ENCODE peak calls at places on chromosome 20, in nine cellular contexts. One of them, this sample, is unnamed.

GRCh38 chr20:43430265-43430664 is 27.4 kb upstream of the SRSF6 start:
- DNase-seq in NB4: no peak
- DNase-seq in small intestine: no peak
- DNase-seq in NCI-H1092: no peak
- DNase-seq in T47D: no peak
- DNase-seq in Right ventricle myocardium inferior: no peak
- DNase-seq in activated T-cell treated with anti-CD3 and anti-CD28 coated beads, Interleukin-2, amount 50 U/mL, for 72 hours: no peak
- DNase-seq in GM23338: peak; percentile 33
- DNase-seq in HTR-8/SVneo: no peak
- DNase-seq in this sample: no peak

GRCh38 chr20:539848-540247 is 3.7 kb downstream of the CSNK2A1 start:
- DNase-seq in NB4: no peak
- DNase-seq in small intestine: peak; percentile 63
- DNase-seq in NCI-H1092: no peak
- DNase-seq in T47D: no peak
- DNase-seq in Right ventricle myocardium inferior: no peak
- DNase-seq in activated T-cell treated with anti-CD3 and anti-CD28 coated beads, Interleukin-2, amount 50 U/mL, for 72 hours: no peak
- DNase-seq in GM23338: peak; percentile 63
- DNase-seq in HTR-8/SVneo: peak; percentile 24
- DNase-seq in this sample: peak; percentile 60

GRCh38 chr20:46173652-46174468 is 55.7 kb downstream of the CD40 start:
- DNase-seq in NB4: no peak
- DNase-seq in small intestine: no peak
- DNase-seq in NCI-H1092: no peak
- DNase-seq in T47D: no peak
- DNase-seq in Right ventricle myocardium inferior: no peak
- DNase-seq in activated T-cell treated with anti-CD3 and anti-CD28 coated beads, Interleukin-2, amount 50 U/mL, for 72 hours: no peak
- DNase-seq in GM23338: peak; percentile 72
- DNase-seq in HTR-8/SVneo: no peak
- DNase-seq in this sample: no peak

GRCh38 chr20:5788385-5788895 is 38.2 kb downstream of the SHLD1 start:
- DNase-seq in NB4: peak; percentile 92
- DNase-seq in small intestine: peak; percentile 88
- DNase-seq in NCI-H1092: peak; percentile 84
- DNase-seq in T47D: peak; percentile 71
- DNase-seq in Right ventricle myocardium inferior: peak; percentile 88
- DNase-seq in activated T-cell treated with anti-CD3 and anti-CD28 coated beads, Interleukin-2, amount 50 U/mL, for 72 hours: peak; percentile 78
- DNase-seq in GM23338: peak; percentile 95
- DNase-seq in HTR-8/SVneo: peak; percentile 81
- DNase-seq in this sample: peak; percentile 3

GRCh38 chr20:12966468-12967085 is 42.2 kb upstream of the SPTLC3 start:
- DNase-seq in NB4: peak; percentile 24
- DNase-seq in small intestine: no peak
- DNase-seq in NCI-H1092: no peak
- DNase-seq in T47D: no peak
- DNase-seq in Right ventricle myocardium inferior: no peak
- DNase-seq in activated T-cell treated with anti-CD3 and anti-CD28 coated beads, Interleukin-2, amount 50 U/mL, for 72 hours: no peak
- DNase-seq in GM23338: peak; percentile 17
- DNase-seq in HTR-8/SVneo: no peak
- DNase-seq in this sample: peak; percentile 40

GRCh38 chr20:38825901-38826625 is 20.6 kb downstream of the PPP1R16B start:
- DNase-seq in NB4: peak; percentile 43
- DNase-seq in small intestine: no peak
- DNase-seq in NCI-H1092: peak; percentile 37
- DNase-seq in T47D: no peak
- DNase-seq in Right ventricle myocardium inferior: no peak
- DNase-seq in activated T-cell treated with anti-CD3 and anti-CD28 coated beads, Interleukin-2, amount 50 U/mL, for 72 hours: no peak
- DNase-seq in GM23338: peak; percentile 79
- DNase-seq in HTR-8/SVneo: peak; percentile 87
- DNase-seq in this sample: peak; percentile 76

GRCh38 chr20:48823960-48824497 is 3.8 kb downstream of the PREX1 start:
- DNase-seq in NB4: peak; percentile 83
- DNase-seq in small intestine: no peak
- DNase-seq in NCI-H1092: no peak
- DNase-seq in T47D: no peak
- DNase-seq in Right ventricle myocardium inferior: no peak
- DNase-seq in activated T-cell treated with anti-CD3 and anti-CD28 coated beads, Interleukin-2, amount 50 U/mL, for 72 hours: peak; percentile 85
- DNase-seq in GM23338: no peak
- DNase-seq in HTR-8/SVneo: peak; percentile 88
- DNase-seq in this sample: peak; percentile 75

GRCh38 chr20:61043681-61044080 is 208.4 kb upstream of the CDH4 start:
- DNase-seq in NB4: no peak
- DNase-seq in small intestine: no peak
- DNase-seq in NCI-H1092: no peak
- DNase-seq in T47D: no peak
- DNase-seq in Right ventricle myocardium inferior: no peak
- DNase-seq in activated T-cell treated with anti-CD3 and anti-CD28 coated beads, Interleukin-2, amount 50 U/mL, for 72 hours: no peak
- DNase-seq in GM23338: no peak
- DNase-seq in HTR-8/SVneo: no peak
- DNase-seq in this sample: no peak

GRCh38 chr20:54000914-54001313 is 69.5 kb downstream of the BCAS1 start:
- DNase-seq in NB4: no peak
- DNase-seq in small intestine: no peak
- DNase-seq in NCI-H1092: no peak
- DNase-seq in T47D: no peak
- DNase-seq in Right ventricle myocardium inferior: no peak
- DNase-seq in activated T-cell treated with anti-CD3 and anti-CD28 coated beads, Interleukin-2, amount 50 U/mL, for 72 hours: no peak
- DNase-seq in GM23338: no peak
- DNase-seq in HTR-8/SVneo: no peak
- DNase-seq in this sample: no peak

GRCh38 chr20:45097485-45098095 is 3.3 kb downstream of the KCNS1 start:
- DNase-seq in NB4: peak; percentile 72
- DNase-seq in small intestine: peak; percentile 53
- DNase-seq in NCI-H1092: no peak
- DNase-seq in T47D: no peak
- DNase-seq in Right ventricle myocardium inferior: no peak
- DNase-seq in activated T-cell treated with anti-CD3 and anti-CD28 coated beads, Interleukin-2, amount 50 U/mL, for 72 hours: peak; percentile 69
- DNase-seq in GM23338: peak; percentile 72
- DNase-seq in HTR-8/SVneo: no peak
- DNase-seq in this sample: no peak

GRCh38 chr20:46255440-46256104 is 52.7 kb downstream of the CDH22 start:
- DNase-seq in NB4: no peak
- DNase-seq in small intestine: peak; percentile 81
- DNase-seq in NCI-H1092: peak; percentile 80
- DNase-seq in T47D: peak; percentile 51
- DNase-seq in Right ventricle myocardium inferior: peak; percentile 87
- DNase-seq in activated T-cell treated with anti-CD3 and anti-CD28 coated beads, Interleukin-2, amount 50 U/mL, for 72 hours: no peak
- DNase-seq in GM23338: no peak
- DNase-seq in HTR-8/SVneo: peak; percentile 53
- DNase-seq in this sample: peak; percentile 87

GRCh38 chr20:2599265-2600060 is 53.0 kb upstream of the NOP56 start:
- DNase-seq in NB4: no peak
- DNase-seq in small intestine: peak; percentile 72
- DNase-seq in NCI-H1092: no peak
- DNase-seq in T47D: no peak
- DNase-seq in Right ventricle myocardium inferior: no peak
- DNase-seq in activated T-cell treated with anti-CD3 and anti-CD28 coated beads, Interleukin-2, amount 50 U/mL, for 72 hours: no peak
- DNase-seq in GM23338: peak; percentile 50
- DNase-seq in HTR-8/SVneo: peak; percentile 59
- DNase-seq in this sample: no peak

GRCh38 chr20:63103402-63104311 is 96.9 kb upstream of the BHLHE23 start:
- DNase-seq in NB4: peak; percentile 20
- DNase-seq in small intestine: no peak
- DNase-seq in NCI-H1092: no peak
- DNase-seq in T47D: no peak
- DNase-seq in Right ventricle myocardium inferior: peak; percentile 4
- DNase-seq in activated T-cell treated with anti-CD3 and anti-CD28 coated beads, Interleukin-2, amount 50 U/mL, for 72 hours: no peak
- DNase-seq in GM23338: no peak
- DNase-seq in HTR-8/SVneo: peak; percentile 58
- DNase-seq in this sample: no peak

GRCh38 chr20:20820780-20821495 is 108.5 kb upstream of the RALGAPA2 start:
- DNase-seq in NB4: peak; percentile 57
- DNase-seq in small intestine: no peak
- DNase-seq in NCI-H1092: no peak
- DNase-seq in T47D: no peak
- DNase-seq in Right ventricle myocardium inferior: no peak
- DNase-seq in activated T-cell treated with anti-CD3 and anti-CD28 coated beads, Interleukin-2, amount 50 U/mL, for 72 hours: no peak
- DNase-seq in GM23338: no peak
- DNase-seq in HTR-8/SVneo: no peak
- DNase-seq in this sample: no peak

GRCh38 chr20:63100401-63100925 is 93.7 kb upstream of the BHLHE23 start:
- DNase-seq in NB4: no peak
- DNase-seq in small intestine: no peak
- DNase-seq in NCI-H1092: no peak
- DNase-seq in T47D: no peak
- DNase-seq in Right ventricle myocardium inferior: peak; percentile 50
- DNase-seq in activated T-cell treated with anti-CD3 and anti-CD28 coated beads, Interleukin-2, amount 50 U/mL, for 72 hours: no peak
- DNase-seq in GM23338: no peak
- DNase-seq in HTR-8/SVneo: no peak
- DNase-seq in this sample: no peak

GRCh38 chr20:64041040-64041780 is 5.2 kb downstream of the C20orf204 start:
- DNase-seq in NB4: peak; percentile 90
- DNase-seq in small intestine: no peak
- DNase-seq in NCI-H1092: no peak
- DNase-seq in T47D: no peak
- DNase-seq in Right ventricle myocardium inferior: no peak
- DNase-seq in activated T-cell treated with anti-CD3 and anti-CD28 coated beads, Interleukin-2, amount 50 U/mL, for 72 hours: no peak
- DNase-seq in GM23338: peak; percentile 30
- DNase-seq in HTR-8/SVneo: no peak
- DNase-seq in this sample: no peak

GRCh38 chr20:54250691-54251090 is 42.8 kb downstream of the PFDN4 start:
- DNase-seq in NB4: no peak
- DNase-seq in small intestine: no peak
- DNase-seq in NCI-H1092: no peak
- DNase-seq in T47D: no peak
- DNase-seq in Right ventricle myocardium inferior: no peak
- DNase-seq in activated T-cell treated with anti-CD3 and anti-CD28 coated beads, Interleukin-2, amount 50 U/mL, for 72 hours: no peak
- DNase-seq in GM23338: no peak
- DNase-seq in HTR-8/SVneo: no peak
- DNase-seq in this sample: no peak